ENCODE peak calls at places on chromosomes 3 and 15, in four cellular contexts. O is ascending aorta, K is cardiac fibroblast, T is coronary artery. N is an unnamed sample.

GRCh38 chr15:65642588-65642987 is 20.9 kb downstream of the SLC24A1 start:
- DNase-seq in O (no peak), K (no peak), T (no peak), N (no peak)

GRCh38 chr15:60101416-60101815 is 97.3 kb downstream of the FOXB1 start:
- DNase-seq in O (no peak), K (no peak), T (no peak), N (no peak)

GRCh38 chr15:69526696-69527095 is 74.1 kb downstream of the RPLP1 start:
- DNase-seq in O (no peak), K (no peak), T (no peak), N (no peak)

GRCh38 chr3:167814441-167814951 is 79.0 kb downstream of the SERPINI1 start:
- DNase-seq in O (no peak), K (peak), T (no peak), N (no peak)

GRCh38 chr3:49255112-49255511 is 21.9 kb downstream of the C3orf62 start:
- DNase-seq in O (no peak), K (no peak), T (no peak), N (no peak)

GRCh38 chr3:139534992-139535879 is 4.3 kb downstream of the RBP1 start:
- DNase-seq in O (no peak), K (peak), T (peak), N (no peak)

GRCh38 chr15:63678383-63678782 is 81.2 kb downstream of the FBXL22 start:
- DNase-seq in O (no peak), K (peak), T (no peak), N (no peak)

GRCh38 chr3:149494759-149495580 is 20.5 kb downstream of the TM4SF4 start:
- DNase-seq in O (no peak), K (peak), T (no peak), N (no peak)

DNA sequence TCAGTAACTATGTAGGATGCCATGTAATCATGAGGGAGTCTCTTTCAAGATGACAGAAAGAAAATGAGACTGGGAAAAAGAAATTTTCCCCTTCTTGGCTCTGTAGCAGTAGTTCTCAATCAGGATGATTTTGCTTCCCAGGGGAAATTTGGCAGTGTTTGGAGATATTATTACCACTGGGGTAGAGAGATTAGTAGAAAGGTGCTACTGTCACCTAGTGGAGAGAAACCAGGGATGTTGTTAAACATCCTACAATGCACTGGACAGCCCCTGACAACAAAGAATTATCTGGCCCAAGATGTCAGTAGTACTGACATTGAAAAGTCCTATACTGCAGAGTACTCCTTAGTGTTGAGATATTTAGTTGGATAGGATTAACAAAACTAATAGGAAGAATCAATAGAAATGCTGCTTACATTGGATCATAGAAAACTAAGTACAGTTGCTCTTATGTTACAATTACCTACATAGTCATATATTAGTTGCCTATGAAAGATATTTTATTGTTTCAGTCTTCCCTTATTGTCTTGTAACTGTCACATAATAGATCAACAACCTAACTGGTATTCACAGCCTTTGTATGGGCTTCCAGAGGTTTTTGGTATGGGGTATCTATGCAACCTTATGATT is 433.3 kb downstream of the RAP2B start:
- DNase-seq in O (no peak), K (peak), T (no peak), N (no peak)
- TF ChIP-seq CTCF in O (no peak), K (peak), T (no peak), N (peak)

DNA sequence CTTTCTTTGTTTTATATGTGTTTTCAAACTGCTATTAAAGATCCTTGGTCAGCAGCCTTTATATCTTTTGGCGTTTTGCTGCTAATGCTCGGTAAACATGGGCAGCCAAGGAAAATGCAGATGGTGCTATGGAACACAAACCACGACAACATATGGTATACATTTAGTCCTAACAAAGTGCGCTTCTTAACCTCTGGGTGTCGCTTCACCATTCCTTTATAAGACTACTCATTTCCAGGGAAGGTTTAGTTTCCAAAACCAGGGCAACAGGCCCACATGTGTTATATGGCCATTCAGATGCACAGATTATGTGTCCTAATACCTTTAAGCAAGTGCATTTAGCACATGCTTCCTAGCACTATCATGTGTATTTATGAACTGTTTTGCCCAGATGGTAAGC is 14.7 kb downstream of the SHOX2 start:
- DNase-seq in O (no peak), K (peak), T (no peak), N (no peak)
- TF ChIP-seq CTCF in O (no peak), K (peak), T (no peak), N (peak)

GRCh38 chr15:78069630-78070029 is 7.9 kb downstream of the TBC1D2B start:
- DNase-seq in O (no peak), K (no peak), T (no peak), N (no peak)
- TF ChIP-seq CTCF in O (no peak), K (no peak), T (no peak), N (no peak)

GRCh38 chr3:62803276-62803675 is 71.9 kb downstream of the CADPS start:
- DNase-seq in O (no peak), K (no peak), T (no peak), N (no peak)
- TF ChIP-seq CTCF in O (no peak), K (no peak), T (no peak), N (no peak)

GRCh38 chr15:95284487-95284886 is 1046.0 kb upstream of the NR2F2 start:
- DNase-seq in O (no peak), K (no peak), T (no peak), N (no peak)

GRCh38 chr15:95286316-95286880 is 1044.1 kb upstream of the NR2F2 start:
- DNase-seq in O (no peak), K (no peak), T (no peak), N (no peak)

GRCh38 chr15:95287774-95288173 is 1042.7 kb upstream of the NR2F2 start:
- DNase-seq in O (no peak), K (no peak), T (no peak), N (no peak)

GRCh38 chr15:95286911-95287769 is 1043.4 kb upstream of the NR2F2 start:
- DNase-seq in O (no peak), K (no peak), T (no peak), N (no peak)

GRCh38 chr15:95284933-95285401 is 1045.5 kb upstream of the NR2F2 start:
- DNase-seq in O (no peak), K (peak), T (no peak), N (no peak)
- TF ChIP-seq CTCF in O (no peak), K (peak), T (no peak), N (peak)

DNA sequence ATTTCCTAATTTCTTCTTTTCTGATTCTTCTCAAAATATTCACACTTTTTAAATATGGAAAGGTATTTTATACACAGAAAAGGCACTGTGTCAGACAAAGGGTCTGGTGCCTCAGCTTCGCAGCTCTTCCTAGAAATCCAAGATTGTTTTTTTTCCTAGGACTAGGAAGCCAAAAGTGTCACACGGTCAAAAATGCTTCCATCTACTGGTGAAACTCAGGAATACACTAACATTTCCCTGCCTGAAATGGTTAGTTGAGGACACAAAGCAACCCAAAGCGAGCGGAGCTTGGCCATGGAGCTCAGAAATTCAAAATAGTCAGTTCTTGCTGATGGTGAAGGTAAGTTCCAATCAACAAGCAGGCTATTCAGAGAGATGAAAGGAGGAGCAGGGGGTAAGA is 426.5 kb upstream of the RASGRP1 start:
- DNase-seq in O (no peak), K (peak), T (no peak), N (no peak)
- TF ChIP-seq CTCF in O (no peak), K (peak), T (no peak), N (peak)